ENCODE peak calls at places on chromosomes 1 and 21, in eight cellular contexts. One of them, this sample, is unnamed.

GRCh38 chr21:45459171-45460010 is 54.4 kb downstream of the COL18A1 start:
- DNase-seq in keratinocyte: no peak
- DNase-seq in tibial nerve: no peak
- DNase-seq in MM.1S: no peak
- DNase-seq in AG10803: no peak
- DNase-seq in GM06990: no peak
- DNase-seq in PC-9: no peak
- DNase-seq in uterus: no peak
- DNase-seq in this sample: no peak

GRCh38 chr1:48776400-48777218 is at the start of gene BEND5:
- DNase-seq in GM06990: no peak
- DNase-seq in keratinocyte: no peak
- DNase-seq in PC-9: no peak
- DNase-seq in AG10803: no peak
- DNase-seq in MM.1S: no peak
- DNase-seq in uterus: peak; percentile 54
- DNase-seq in tibial nerve: no peak
- DNase-seq in this sample: no peak

GRCh38 chr1:152167835-152168534 is 9.0 kb upstream of the RPTN start:
- DNase-seq in PC-9: peak; percentile 96
- DNase-seq in uterus: no peak
- DNase-seq in tibial nerve: no peak
- DNase-seq in GM06990: no peak
- DNase-seq in AG10803: peak; percentile 97
- DNase-seq in keratinocyte: peak; percentile 97
- DNase-seq in MM.1S: no peak
- DNase-seq in this sample: no peak

GRCh38 chr1:209390764-209391163 is 192.8 kb upstream of the CAMK1G start:
- DNase-seq in MM.1S: no peak
- DNase-seq in AG10803: no peak
- DNase-seq in PC-9: peak; percentile 57
- DNase-seq in uterus: no peak
- DNase-seq in keratinocyte: no peak
- DNase-seq in GM06990: no peak
- DNase-seq in tibial nerve: no peak
- DNase-seq in this sample: no peak

GRCh38 chr1:205495237-205495823 is 9.1 kb upstream of the CDK18 start:
- DNase-seq in tibial nerve: no peak
- DNase-seq in AG10803: no peak
- DNase-seq in PC-9: no peak
- DNase-seq in uterus: no peak
- DNase-seq in keratinocyte: no peak
- DNase-seq in GM06990: no peak
- DNase-seq in MM.1S: no peak
- DNase-seq in this sample: no peak

GRCh38 chr1:65360654-65361053 is 51.3 kb downstream of the DNAJC6 start:
- DNase-seq in AG10803: no peak
- DNase-seq in PC-9: no peak
- DNase-seq in tibial nerve: no peak
- DNase-seq in MM.1S: no peak
- DNase-seq in keratinocyte: no peak
- DNase-seq in uterus: no peak
- DNase-seq in GM06990: no peak
- DNase-seq in this sample: no peak

GRCh38 chr1:11204396-11205190 is 15.4 kb downstream of the ANGPTL7 start:
- DNase-seq in keratinocyte: no peak
- DNase-seq in tibial nerve: no peak
- DNase-seq in AG10803: peak; percentile 23
- DNase-seq in uterus: no peak
- DNase-seq in PC-9: no peak
- DNase-seq in MM.1S: no peak
- DNase-seq in GM06990: no peak
- DNase-seq in this sample: no peak

GRCh38 chr1:108050134-108050533 is 85.2 kb upstream of the VAV3 start:
- DNase-seq in keratinocyte: no peak
- DNase-seq in uterus: no peak
- DNase-seq in PC-9: no peak
- DNase-seq in GM06990: no peak
- DNase-seq in tibial nerve: no peak
- DNase-seq in MM.1S: no peak
- DNase-seq in AG10803: no peak
- DNase-seq in this sample: no peak

GRCh38 chr1:191528275-191528674 is 630.0 kb upstream of the RGS18 start:
- DNase-seq in GM06990: no peak
- DNase-seq in uterus: no peak
- DNase-seq in keratinocyte: no peak
- DNase-seq in MM.1S: no peak
- DNase-seq in tibial nerve: no peak
- DNase-seq in PC-9: peak; percentile 38
- DNase-seq in AG10803: no peak
- DNase-seq in this sample: no peak

GRCh38 chr1:233673947-233674431 is 60.1 kb downstream of the KCNK1 start:
- DNase-seq in AG10803: no peak
- DNase-seq in uterus: no peak
- DNase-seq in PC-9: peak; percentile 66
- DNase-seq in tibial nerve: no peak
- DNase-seq in GM06990: no peak
- DNase-seq in keratinocyte: no peak
- DNase-seq in MM.1S: no peak
- DNase-seq in this sample: no peak

GRCh38 chr1:90133133-90133532 is 138.2 kb downstream of the ZNF326 start:
- DNase-seq in MM.1S: peak; percentile 70
- DNase-seq in PC-9: no peak
- DNase-seq in uterus: no peak
- DNase-seq in GM06990: peak; percentile 11
- DNase-seq in keratinocyte: no peak
- DNase-seq in AG10803: peak; percentile 7
- DNase-seq in tibial nerve: no peak
- DNase-seq in this sample: no peak

DNA sequence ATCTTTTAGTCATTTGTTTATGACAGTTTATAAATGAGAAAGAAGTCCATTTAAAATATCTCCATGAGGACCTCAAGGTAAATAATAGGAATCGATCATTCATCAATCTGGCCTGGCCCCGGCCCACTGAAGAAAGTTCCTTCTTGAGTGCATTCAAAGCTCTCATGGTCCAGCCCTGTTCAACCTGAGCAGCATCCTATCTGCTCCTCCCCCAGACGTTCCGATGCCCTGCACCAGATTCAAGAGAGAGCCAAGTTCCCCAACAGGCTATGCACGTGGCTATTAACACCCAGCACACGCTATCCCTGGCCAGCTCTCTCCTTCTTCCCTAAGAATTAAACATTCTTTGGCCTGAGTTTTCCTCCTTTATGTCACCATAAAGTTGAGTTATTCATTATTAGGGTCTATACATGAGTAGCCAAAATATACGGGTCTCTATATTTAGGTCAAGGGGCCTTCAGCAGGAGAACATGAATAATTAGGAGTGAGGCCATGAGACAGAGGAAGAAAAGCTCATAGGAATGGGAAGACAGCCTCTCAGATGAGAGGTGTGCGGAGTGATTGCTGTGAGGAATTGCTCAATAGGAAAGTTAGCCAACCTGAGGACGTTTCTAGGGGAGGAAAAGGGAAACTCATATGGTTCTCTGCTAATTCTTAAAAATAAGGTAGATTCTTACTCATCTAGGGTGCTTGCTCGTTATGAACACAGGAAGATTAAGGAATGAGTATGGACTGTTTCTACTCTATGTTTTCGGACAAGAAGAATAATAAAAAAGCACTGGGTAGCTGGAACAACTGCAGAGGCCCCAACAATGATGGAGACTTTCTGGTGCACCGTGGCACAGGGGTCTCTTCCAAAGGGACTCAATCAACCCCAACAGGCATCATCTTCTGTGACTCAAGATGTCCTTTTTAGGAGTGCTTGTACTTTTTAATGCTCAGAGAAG is 23.6 kb downstream of the RUNX1 start:
- DNase-seq in PC-9: no peak
- DNase-seq in GM06990: no peak
- DNase-seq in keratinocyte: no peak
- DNase-seq in uterus: no peak
- DNase-seq in MM.1S: no peak
- DNase-seq in tibial nerve: no peak
- DNase-seq in AG10803: no peak
- DNase-seq in this sample: no peak
- H3K4me3 ChIP-seq in PC-9: no peak overlapping the region
- H3K4me3 ChIP-seq in GM06990: no peak overlapping the region
- H3K4me3 ChIP-seq in keratinocyte: no peak overlapping the region
- H3K4me3 ChIP-seq in uterus: no peak overlapping the region
- H3K4me3 ChIP-seq in MM.1S: peak overlapping the region; percentile 59
- H3K4me3 ChIP-seq in tibial nerve: no peak overlapping the region
- H3K4me3 ChIP-seq in AG10803: no peak overlapping the region
- H3K4me3 ChIP-seq in this sample: no peak overlapping the region

DNA sequence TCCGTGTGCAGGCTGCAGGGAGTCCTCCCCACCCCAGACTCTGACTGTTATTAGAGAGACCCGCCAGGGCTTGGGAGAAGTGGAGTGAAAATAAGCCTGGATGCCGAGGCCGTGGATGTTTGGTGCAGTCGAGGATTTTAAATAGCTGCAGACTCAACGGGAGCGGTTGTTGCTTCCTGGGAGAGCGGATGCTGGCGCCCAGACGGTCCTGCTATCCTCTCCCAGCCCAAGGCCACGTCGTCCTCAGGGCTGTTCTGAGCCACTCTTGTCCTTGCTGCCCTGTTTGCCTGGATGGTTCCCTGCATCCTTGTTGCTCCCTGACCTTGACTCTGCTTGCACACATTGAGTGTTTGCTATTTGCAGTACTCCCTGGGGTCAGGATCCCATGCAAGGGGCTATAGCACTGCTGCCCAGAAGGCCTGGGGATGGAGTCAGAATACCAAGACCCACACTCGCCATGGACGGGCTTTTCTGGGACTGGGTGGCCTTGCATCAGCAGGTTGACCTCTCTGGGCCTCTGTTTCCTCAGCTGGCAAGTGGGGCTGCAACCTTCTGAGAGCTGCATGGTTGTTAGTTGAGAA is 205.3 kb upstream of the C1orf174 start:
- DNase-seq in keratinocyte: no peak
- DNase-seq in GM06990: no peak
- DNase-seq in uterus: no peak
- DNase-seq in MM.1S: no peak
- DNase-seq in PC-9: no peak
- DNase-seq in tibial nerve: no peak
- DNase-seq in AG10803: no peak
- DNase-seq in this sample: no peak
- H3K4me3 ChIP-seq in keratinocyte: no peak overlapping the region
- H3K4me3 ChIP-seq in GM06990: no peak overlapping the region
- H3K4me3 ChIP-seq in uterus: no peak overlapping the region
- H3K4me3 ChIP-seq in MM.1S: no peak overlapping the region
- H3K4me3 ChIP-seq in PC-9: no peak overlapping the region
- H3K4me3 ChIP-seq in tibial nerve: no peak overlapping the region
- H3K4me3 ChIP-seq in AG10803: no peak overlapping the region
- H3K4me3 ChIP-seq in this sample: no peak overlapping the region

GRCh38 chr1:234962340-234962989 is 166.2 kb downstream of the TOMM20 start:
- DNase-seq in PC-9: peak; percentile 91
- DNase-seq in tibial nerve: no peak
- DNase-seq in GM06990: peak; percentile 74
- DNase-seq in MM.1S: peak; percentile 93
- DNase-seq in AG10803: peak; percentile 100
- DNase-seq in keratinocyte: no peak
- DNase-seq in uterus: peak; percentile 79
- DNase-seq in this sample: no peak

GRCh38 chr1:234965128-234965527 is 163.5 kb downstream of the TOMM20 start:
- DNase-seq in MM.1S: no peak
- DNase-seq in uterus: no peak
- DNase-seq in PC-9: no peak
- DNase-seq in AG10803: peak; percentile 64
- DNase-seq in keratinocyte: no peak
- DNase-seq in GM06990: no peak
- DNase-seq in tibial nerve: no peak
- DNase-seq in this sample: no peak

GRCh38 chr1:234963904-234964702 is 164.5 kb downstream of the TOMM20 start:
- DNase-seq in MM.1S: no peak
- DNase-seq in tibial nerve: no peak
- DNase-seq in GM06990: no peak
- DNase-seq in AG10803: no peak
- DNase-seq in PC-9: peak; percentile 70
- DNase-seq in keratinocyte: no peak
- DNase-seq in uterus: no peak
- DNase-seq in this sample: no peak

GRCh38 chr1:234961468-234962339 is 166.9 kb downstream of the TOMM20 start:
- DNase-seq in keratinocyte: no peak
- DNase-seq in MM.1S: no peak
- DNase-seq in AG10803: peak; percentile 93
- DNase-seq in GM06990: no peak
- DNase-seq in tibial nerve: no peak
- DNase-seq in uterus: no peak
- DNase-seq in PC-9: peak; percentile 78
- DNase-seq in this sample: no peak

DNA sequence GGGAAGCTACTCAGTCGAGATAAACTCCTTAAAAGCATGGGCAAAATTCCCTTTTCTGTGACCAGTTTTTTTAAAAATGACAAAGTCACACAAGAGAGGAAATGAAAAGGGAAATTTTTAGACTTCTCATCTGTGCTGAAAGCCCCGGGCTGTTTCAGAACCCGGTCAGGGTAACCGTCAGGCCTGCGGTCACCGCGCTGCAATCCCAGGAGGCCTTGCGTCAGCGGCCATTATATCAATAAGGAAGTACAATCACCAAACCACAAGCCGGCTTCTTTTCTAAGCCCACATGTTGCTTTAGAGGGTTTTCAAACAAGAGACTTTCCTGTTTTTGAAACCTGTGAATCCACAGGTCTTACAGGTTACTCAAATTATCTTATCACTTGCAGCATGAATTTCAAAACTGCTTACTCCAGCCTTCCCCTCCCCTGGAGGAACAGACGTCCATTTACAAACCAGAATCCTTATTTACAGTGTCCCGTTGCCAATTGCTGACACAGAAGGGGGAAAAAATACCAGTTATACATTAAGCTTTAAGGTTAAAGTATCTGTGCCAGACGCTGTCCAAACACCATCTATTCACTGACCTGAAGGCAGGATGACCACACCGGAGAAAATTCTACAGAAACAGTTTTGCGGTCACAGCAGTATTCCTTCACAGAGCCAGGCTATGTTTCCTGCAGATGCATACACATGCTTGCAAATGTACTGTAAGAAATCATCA is 165.3 kb downstream of the TOMM20 start:
- DNase-seq in uterus: peak; percentile 56
- DNase-seq in keratinocyte: no peak
- DNase-seq in tibial nerve: peak; percentile 74
- DNase-seq in MM.1S: peak; percentile 99
- DNase-seq in PC-9: peak; percentile 99
- DNase-seq in AG10803: peak; percentile 96
- DNase-seq in GM06990: peak; percentile 96
- DNase-seq in this sample: peak; percentile 60
- H3K4me3 ChIP-seq in uterus: no peak overlapping the region
- H3K4me3 ChIP-seq in keratinocyte: no peak overlapping the region
- H3K4me3 ChIP-seq in tibial nerve: no peak overlapping the region
- H3K4me3 ChIP-seq in MM.1S: peak overlapping the region; percentile 27
- H3K4me3 ChIP-seq in PC-9: peak overlapping the region; percentile 38
- H3K4me3 ChIP-seq in AG10803: peak overlapping the region; percentile 36
- H3K4me3 ChIP-seq in GM06990: no peak overlapping the region
- H3K4me3 ChIP-seq in this sample: no peak overlapping the region

DNA sequence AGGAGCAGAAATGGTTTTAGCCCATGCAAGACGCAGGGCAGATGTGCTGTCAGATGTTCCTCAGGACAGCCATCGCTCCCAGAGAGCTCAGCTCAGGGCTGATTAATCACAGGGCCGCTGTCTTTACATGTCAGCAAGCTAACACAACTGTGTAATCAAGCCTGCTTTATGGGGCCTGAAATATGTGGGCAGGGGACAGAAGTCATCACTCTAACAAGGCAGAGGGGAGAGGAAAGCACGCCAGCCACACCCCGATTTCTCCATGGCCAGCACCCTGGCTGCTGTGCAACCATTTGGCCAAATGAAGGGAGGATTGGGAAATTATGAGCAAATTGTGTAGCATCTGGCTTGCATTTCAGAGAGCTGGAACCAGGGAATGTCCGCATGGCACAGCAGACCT is 368.8 kb downstream of the NPHP4 start:
- DNase-seq in uterus: no peak
- DNase-seq in tibial nerve: no peak
- DNase-seq in keratinocyte: no peak
- DNase-seq in MM.1S: no peak
- DNase-seq in AG10803: peak; percentile 8
- DNase-seq in PC-9: no peak
- DNase-seq in GM06990: no peak
- DNase-seq in this sample: no peak
- H3K4me3 ChIP-seq in uterus: no peak overlapping the region
- H3K4me3 ChIP-seq in tibial nerve: no peak overlapping the region
- H3K4me3 ChIP-seq in keratinocyte: no peak overlapping the region
- H3K4me3 ChIP-seq in MM.1S: no peak overlapping the region
- H3K4me3 ChIP-seq in AG10803: no peak overlapping the region
- H3K4me3 ChIP-seq in PC-9: no peak overlapping the region
- H3K4me3 ChIP-seq in GM06990: no peak overlapping the region
- H3K4me3 ChIP-seq in this sample: no peak overlapping the region